ENCODE peak calls at places on chromosomes 6 and 20, in six cellular contexts. S is IMR-90, P is mesenchymal stem cell, X is H9, F is H1, M is mesendoderm. W is an unnamed sample.

GRCh38 chr6:158654498-158654897 is 4.6 kb downstream of the SYTL3 start:
- DNase-seq in S (peak), P (peak), X (no peak), F (no peak), M (no peak), W (peak)

GRCh38 chr20:9518776-9519175 is 4.4 kb downstream of the LAMP5 start:
- DNase-seq in S (no peak), P (no peak), X (peak), F (peak), M (peak), W (no peak)

GRCh38 chr6:144364208-144364718 is 79.1 kb downstream of the UTRN start:
- DNase-seq in S (no peak), P (no peak), X (no peak), F (no peak), M (no peak), W (no peak)

GRCh38 chr20:35305682-35306556 is 13.7 kb upstream of the FAM83C start:
- DNase-seq in S (peak), P (peak), X (no peak), F (no peak), M (peak), W (peak)

GRCh38 chr6:87706187-87706966 is 4.3 kb upstream of the AKIRIN2 start:
- DNase-seq in S (peak), P (no peak), X (no peak), F (no peak), M (no peak), W (peak)

GRCh38 chr6:170505306-170505705 is 47.8 kb downstream of the PSMB1 start:
- DNase-seq in S (no peak), P (no peak), X (no peak), F (no peak), M (no peak), W (no peak)

GRCh38 chr20:51542033-51542893 is at the start of gene NFATC2:
- DNase-seq in S (no peak), P (no peak), X (peak), F (peak), M (peak), W (no peak)

GRCh38 chr6:169903122-169903521 is 151.7 kb downstream of the ERMARD start:
- DNase-seq in S (no peak), P (no peak), X (no peak), F (no peak), M (no peak), W (peak)

GRCh38 chr6:162088091-162088490 is 639.5 kb downstream of the PRKN start:
- DNase-seq in S (no peak), P (no peak), X (no peak), F (no peak), M (no peak), W (no peak)

GRCh38 chr20:35122787-35123405 is 24.2 kb downstream of the EDEM2 start:
- DNase-seq in S (no peak), P (no peak), X (no peak), F (no peak), M (no peak), W (no peak)

GRCh38 chr6:127466416-127466815 is 7.2 kb upstream of the KIAA0408 start:
- DNase-seq in S (no peak), P (no peak), X (no peak), F (no peak), M (no peak), W (no peak)

GRCh38 chr6:16947461-16948159 is 154.2 kb upstream of the STMND1 start:
- DNase-seq in S (peak), P (peak), X (no peak), F (no peak), M (peak), W (peak)

GRCh38 chr6:14440891-14441358 is 323.4 kb downstream of the CD83 start:
- DNase-seq in S (no peak), P (no peak), X (no peak), F (no peak), M (no peak), W (no peak)

GRCh38 chr6:143963158-143963919 is 44.7 kb downstream of the PLAGL1 start:
- DNase-seq in S (no peak), P (no peak), X (peak), F (no peak), M (peak), W (no peak)

GRCh38 chr6:31728767-31729514 is at the start of gene DDAH2:
- DNase-seq in S (no peak), P (no peak), X (no peak), F (no peak), M (no peak), W (peak)

DNA sequence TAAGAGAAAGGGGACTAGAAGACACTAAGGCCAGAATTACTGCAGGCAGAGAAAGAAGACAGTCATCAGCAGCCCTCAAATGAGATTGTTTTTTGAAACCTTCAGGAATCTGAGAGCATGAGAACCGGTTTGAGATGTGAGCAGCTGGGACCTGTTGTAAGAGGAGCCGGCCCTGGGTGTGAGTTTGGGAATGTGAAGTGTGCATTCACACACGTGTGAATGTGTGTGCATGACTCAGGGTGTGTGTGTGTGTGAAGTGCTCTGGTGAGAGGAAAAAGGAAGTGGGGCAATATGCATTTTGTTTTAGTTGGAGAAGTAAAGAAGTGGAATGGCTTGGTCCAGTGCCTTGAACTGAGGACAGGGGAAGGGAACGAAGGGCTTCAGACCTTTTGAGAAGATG is 4.3 kb downstream of the SCUBE3 start:
- DNase-seq in S (peak), P (peak), X (no peak), F (no peak), M (peak), W (peak)
- H2AK5ac ChIP-seq in S (peak), P (no peak), X (no peak), F (no peak), M (no peak), W (no peak)

GRCh38 chr6:42138630-42139619 is 3.5 kb downstream of the C6orf132 start:
- DNase-seq in S (peak), P (peak), X (peak), F (no peak), M (peak), W (no peak)
- H2AK5ac ChIP-seq in S (peak), P (no peak), X (no peak), F (peak), M (peak), W (no peak)

GRCh38 chr20:64244870-64245603 is 10.5 kb upstream of the PCMTD2 start:
- DNase-seq in S (no peak), P (no peak), X (peak), F (no peak), M (no peak), W (no peak)
- H2AK5ac ChIP-seq in S (no peak), P (no peak), X (no peak), F (no peak), M (no peak), W (no peak)

DNA sequence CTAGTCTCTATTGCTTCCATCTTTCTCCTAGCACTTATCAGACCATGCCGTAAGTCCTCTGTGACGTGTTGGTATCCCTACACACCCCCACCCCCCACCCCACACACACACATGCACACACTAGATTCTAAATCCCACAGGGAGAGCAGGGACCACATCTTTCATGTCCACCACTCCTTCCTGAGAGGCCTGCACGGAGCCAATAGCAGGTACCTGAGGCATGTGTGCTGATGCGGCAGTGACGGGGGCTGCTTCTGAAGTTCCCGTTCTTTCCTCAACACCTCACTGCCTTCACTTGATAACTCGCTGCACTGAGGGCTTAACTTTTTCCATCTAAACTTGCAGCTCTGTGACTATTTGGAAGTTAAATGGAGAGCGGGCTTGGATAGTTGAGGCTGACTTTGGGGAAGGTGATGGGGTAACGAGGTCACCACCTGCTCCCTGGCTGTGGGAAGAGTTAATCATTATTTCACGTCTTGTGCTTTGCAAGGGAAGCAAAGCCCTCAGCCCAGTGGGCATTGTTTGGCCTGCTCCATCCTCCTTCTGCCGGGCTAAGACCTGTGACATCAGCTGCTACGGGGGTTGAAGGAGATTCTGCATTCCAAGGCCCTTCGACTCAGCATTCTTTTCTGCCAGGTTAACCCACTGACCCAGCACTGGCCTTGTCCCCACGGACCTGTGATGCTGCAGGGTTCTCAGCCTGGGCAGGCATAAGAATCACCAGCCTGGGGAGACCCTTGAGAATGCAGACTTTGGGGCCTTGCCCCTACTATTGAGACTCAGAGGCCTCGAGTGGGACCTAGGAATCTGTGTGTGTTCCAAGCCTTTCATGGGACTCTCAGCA is 187.8 kb downstream of the ANKRD60 start:
- DNase-seq in S (no peak), P (no peak), X (no peak), F (peak), M (peak), W (no peak)
- H2AK5ac ChIP-seq in S (no peak), P (no peak), X (no peak), F (no peak), M (no peak), W (no peak)

GRCh38 chr20:38167851-38168760 is 3.0 kb upstream of the TGM2 start:
- DNase-seq in S (peak), P (peak), X (peak), F (no peak), M (peak), W (peak)
- H2AK5ac ChIP-seq in S (peak), P (peak), X (no peak), F (peak), M (no peak), W (peak)

DNA sequence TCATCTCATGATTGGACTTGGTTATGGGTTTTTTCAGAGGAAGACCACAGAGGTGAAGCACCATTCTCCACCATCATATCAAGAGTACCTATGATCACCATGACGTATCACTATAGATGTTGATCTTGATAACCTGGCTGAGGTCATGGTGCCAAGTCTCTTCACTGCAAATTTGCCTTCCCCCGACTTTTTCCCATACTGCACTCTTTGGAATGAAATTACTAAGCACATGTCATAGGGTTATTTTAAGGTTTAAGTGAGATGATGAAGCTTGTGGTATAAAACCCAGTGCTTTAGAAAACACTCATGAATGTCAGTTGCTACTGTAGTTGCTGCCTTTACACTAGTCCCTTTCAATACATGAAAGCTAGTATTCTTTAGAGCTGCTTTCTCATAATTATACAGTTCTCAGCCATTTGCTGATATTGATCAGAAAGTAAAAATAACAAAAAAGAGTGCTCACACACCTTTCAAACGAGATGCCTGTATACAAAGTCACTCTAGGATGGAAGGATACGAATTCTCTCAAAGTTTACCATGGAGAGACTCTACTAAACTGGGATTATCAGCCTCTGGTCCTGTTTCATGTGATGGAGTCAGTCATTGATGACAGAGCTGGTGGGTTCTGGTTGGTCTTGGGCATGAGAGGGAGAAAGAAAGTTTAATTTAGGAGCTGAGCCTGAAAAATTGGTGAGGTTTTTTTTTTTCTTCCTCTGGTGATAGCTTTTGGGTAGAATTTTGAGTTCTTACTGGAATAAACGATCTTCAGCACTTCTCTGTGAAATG is 228.1 kb downstream of the PRL start:
- DNase-seq in S (no peak), P (no peak), X (no peak), F (no peak), M (no peak), W (no peak)
- H2AK5ac ChIP-seq in S (no peak), P (no peak), X (no peak), F (no peak), M (no peak), W (no peak)

GRCh38 chr20:59412251-59412650 is 111.8 kb downstream of the EDN3 start:
- DNase-seq in S (no peak), P (no peak), X (no peak), F (no peak), M (no peak), W (no peak)
- H2AK5ac ChIP-seq in S (no peak), P (no peak), X (no peak), F (no peak), M (no peak), W (no peak)

W was measured in trophoblast cell.